ENCODE peak calls at places on chromosome 1, in six cellular contexts. S, G, C, O, M and P are unnamed samples.

GRCh38 chr1:185823471-185823870 is 89.3 kb downstream of the HMCN1 start:
- DNase-seq in G (no peak), M (no peak), O (peak), C (no peak), S (no peak), P (no peak)

GRCh38 chr1:115012434-115012833 is 17.2 kb upstream of the TSHB start:
- DNase-seq in G (no peak), S (no peak), C (no peak), O (no peak), M (no peak), P (no peak)

GRCh38 chr1:17892225-17892624 is 137.1 kb downstream of the ACTL8 start:
- DNase-seq in M (peak), C (no peak), S (no peak), G (no peak), O (no peak), P (no peak)

GRCh38 chr1:6412896-6413295 is 6.8 kb downstream of the HES2 start:
- DNase-seq in G (no peak), S (no peak), O (no peak), C (no peak), M (no peak), P (no peak)

GRCh38 chr1:71908313-71908712 is 374.0 kb downstream of the NEGR1 start:
- DNase-seq in C (no peak), M (no peak), G (no peak), O (no peak), S (no peak), P (no peak)

GRCh38 chr1:36448530-36449051 is 1.7 kb downstream of the OSCP1 start:
- DNase-seq in M (no peak), S (no peak), G (no peak), C (peak), O (no peak), P (no peak)

GRCh38 chr1:95509989-95510388 is 276.0 kb downstream of the RWDD3 start:
- DNase-seq in C (no peak), G (no peak), O (no peak), S (no peak), M (no peak), P (no peak)

GRCh38 chr1:169488157-169488556 is 2.4 kb upstream of the SLC19A2 start:
- DNase-seq in S (no peak), O (no peak), G (no peak), M (no peak), C (no peak), P (no peak)

GRCh38 chr1:149849947-149850360 is 49.4 kb upstream of the BOLA1 start:
- DNase-seq in G (no peak), M (no peak), O (no peak), S (no peak), C (no peak), P (no peak)